ENCODE peak calls at places on chromosomes 6 and 20, in six cellular contexts. F, E, U, J, Q and V are unnamed samples. For H3K9me3, the result is how much of the 10 kb centered on the place peaks cover.

GRCh38 chr20:59214083-59214482 is 50.5 kb downstream of the ZNF831 start:
- DNase-seq in Q (no peak), F (no peak), E (no peak), J (no peak), U (no peak), V (no peak)

GRCh38 chr6:90294989-90295853 is 1.4 kb downstream of the BACH2 start:
- DNase-seq in F (no peak), E (peak), J (peak), U (peak), Q (peak), V (peak)

GRCh38 chr6:15689586-15690450 is 27.0 kb upstream of the DTNBP1 start:
- DNase-seq in E (no peak), J (no peak), F (no peak), Q (no peak), U (no peak), V (no peak)

GRCh38 chr20:555933-556332 is 12.3 kb upstream of the CSNK2A1 start:
- DNase-seq in U (no peak), F (no peak), Q (peak), E (no peak), J (peak), V (no peak)

GRCh38 chr6:1667012-1667804 is 57.5 kb downstream of the FOXC1 start:
- DNase-seq in E (no peak), F (no peak), U (no peak), J (no peak), Q (no peak), V (no peak)

GRCh38 chr20:62355527-62356142 is 11.5 kb downstream of the LAMA5 start:
- DNase-seq in E (no peak), U (no peak), Q (peak), F (no peak), J (no peak), V (no peak)

GRCh38 chr6:44926556-44926955 is 401.6 kb upstream of the RUNX2 start:
- DNase-seq in F (no peak), J (no peak), Q (no peak), U (no peak), E (no peak), V (no peak)

GRCh38 chr20:64224344-64225165 is 31.0 kb upstream of the PCMTD2 start:
- DNase-seq in E (no peak), U (no peak), J (no peak), Q (peak), F (no peak), V (no peak)

GRCh38 chr20:64103871-64104666 is 3.3 kb downstream of the NPBWR2 start:
- DNase-seq in Q (no peak), J (no peak), U (no peak), F (no peak), E (no peak), V (no peak)

GRCh38 chr20:62557425-62557824 is 81.6 kb upstream of the GATA5 start:
- DNase-seq in J (no peak), U (no peak), Q (no peak), E (no peak), F (no peak), V (no peak)

GRCh38 chr6:2818593-2818992 is 23.1 kb downstream of the SERPINB1 start:
- DNase-seq in F (no peak), E (no peak), U (no peak), J (peak), Q (no peak), V (no peak)

GRCh38 chr20:36847009-36847709 is 28.8 kb upstream of the TLDC2 start:
- DNase-seq in E (no peak), F (peak), Q (peak), J (no peak), U (no peak), V (no peak)

GRCh38 chr20:35561268-35561667 is 19.4 kb downstream of the ERGIC3 start:
- DNase-seq in E (no peak), U (no peak), Q (no peak), J (no peak), F (no peak), V (no peak)

GRCh38 chr6:88870728-88871330 is 92.6 kb downstream of the RNGTT start:
- DNase-seq in J (peak), E (no peak), U (peak), Q (no peak), F (no peak), V (peak)

GRCh38 chr20:20405619-20406018 is 37.7 kb downstream of the INSM1 start:
- DNase-seq in E (no peak), F (no peak), J (no peak), U (no peak), Q (no peak), V (no peak)

GRCh38 chr6:114445846-114446245 is 103.0 kb upstream of the HS3ST5 start:
- DNase-seq in J (no peak), Q (no peak), F (no peak), E (no peak), U (no peak), V (no peak)

GRCh38 chr6:19477563-19477962 is 359.6 kb upstream of the ID4 start:
- DNase-seq in Q (no peak), U (no peak), J (no peak), F (no peak), E (no peak), V (no peak)

GRCh38 chr6:157099912-157100593 is 223.3 kb downstream of the TMEM242 start:
- DNase-seq in J (no peak), F (no peak), Q (no peak), U (peak), E (peak), V (no peak)

GRCh38 chr6:118810420-118811027 is 83.4 kb upstream of the ASF1A start:
- DNase-seq in E (peak), F (no peak), U (peak), Q (no peak), J (no peak), V (peak)

GRCh38 chr6:111870054-111870750 is 3.0 kb downstream of the FYN start:
- DNase-seq in F (no peak), U (no peak), Q (no peak), E (no peak), J (no peak), V (no peak)

GRCh38 chr20:58626076-58626475 is 25.0 kb upstream of the STX16 start:
- DNase-seq in Q (no peak), U (no peak), J (no peak), E (no peak), F (no peak), V (no peak)

GRCh38 chr20:33846291-33846916 is 35.3 kb downstream of the CHMP4B start:
- DNase-seq in U (no peak), Q (no peak), F (no peak), J (no peak), E (no peak), V (no peak)

GRCh38 chr6:97440590-97441176 is 157.7 kb upstream of the MMS22L start:
- DNase-seq in J (no peak), U (no peak), Q (no peak), F (no peak), E (no peak), V (no peak)

GRCh38 chr6:35161776-35162607 is 20.9 kb upstream of the TCP11 start:
- DNase-seq in E (no peak), J (no peak), Q (no peak), U (no peak), F (no peak), V (no peak)

GRCh38 chr6:3749991-3750323 is 1.6 kb downstream of the PXDC1 start:
- DNase-seq in J (peak), Q (peak), F (peak), E (no peak), U (no peak), V (no peak)

GRCh38 chr6:138250513-138251247 is 32.4 kb upstream of the PBOV1 start:
- DNase-seq in J (no peak), Q (peak), F (no peak), U (no peak), E (no peak), V (no peak)

GRCh38 chr6:93516441-93516840 is 97.1 kb upstream of the EPHA7 start:
- DNase-seq in F (no peak), J (no peak), Q (no peak), E (no peak), U (no peak), V (no peak)

GRCh38 chr6:118921084-118921483 is 13.9 kb downstream of the MCM9 start:
- DNase-seq in F (no peak), E (no peak), U (no peak), J (no peak), Q (no peak), V (no peak)

GRCh38 chr20:46057856-46058655 is 29.0 kb downstream of the SLC12A5 start:
- DNase-seq in F (peak), Q (peak), E (no peak), J (peak), U (no peak), V (no peak)

GRCh38 chr6:14792118-14792955 is 453.5 kb upstream of the JARID2 start:
- DNase-seq in U (no peak), F (no peak), Q (no peak), J (peak), E (no peak), V (no peak)

GRCh38 chr20:62617711-62618483 is 24.4 kb upstream of the SLCO4A1 start:
- DNase-seq in U (no peak), F (no peak), Q (peak), J (no peak), E (no peak), V (no peak)

GRCh38 chr6:128710305-128710704 is 172.6 kb upstream of the LAMA2 start:
- DNase-seq in J (no peak), Q (no peak), E (no peak), U (no peak), F (no peak), V (no peak)

GRCh38 chr6:33248643-33248931 is 23.1 kb downstream of the VPS52 start:
- DNase-seq in Q (no peak), U (no peak), E (no peak), F (no peak), J (no peak), V (no peak)

GRCh38 chr6:4635666-4636065 is 140.5 kb upstream of the CDYL start:
- DNase-seq in Q (no peak), E (no peak), F (no peak), J (no peak), U (no peak), V (no peak)

GRCh38 chr6:129981598-129981997 is 36.8 kb upstream of the L3MBTL3 start:
- DNase-seq in F (no peak), J (no peak), E (no peak), U (no peak), Q (no peak), V (no peak)

GRCh38 chr6:99611148-99611547 is 4.5 kb downstream of the PRDM13 start:
- DNase-seq in J (no peak), F (no peak), E (no peak), U (no peak), Q (no peak), V (no peak)
- H3K9me3 ChIP-seq in J (under half), F (under half), E (under half), U (under half), Q (under half), V (under half)

GRCh38 chr20:3221398-3222226 is 12.3 kb downstream of the ITPA start:
- DNase-seq in U (no peak), Q (no peak), F (no peak), E (no peak), J (peak), V (no peak)
- H3K9me3 ChIP-seq in U (under half), Q (under half), F (under half), E (under half), J (under half), V (under half)

GRCh38 chr6:121641158-121641557 is 205.7 kb downstream of the GJA1 start:
- DNase-seq in U (no peak), J (no peak), E (no peak), F (no peak), Q (no peak), V (no peak)

GRCh38 chr6:121633309-121633708 is 197.9 kb downstream of the GJA1 start:
- DNase-seq in J (no peak), E (no peak), U (no peak), F (no peak), Q (no peak), V (no peak)

GRCh38 chr6:121630716-121631115 is 195.3 kb downstream of the GJA1 start:
- DNase-seq in U (no peak), Q (no peak), J (no peak), F (no peak), E (no peak), V (no peak)

GRCh38 chr6:121639041-121639440 is 203.6 kb downstream of the GJA1 start:
- DNase-seq in J (no peak), Q (no peak), F (no peak), U (no peak), E (no peak), V (no peak)

GRCh38 chr6:121635355-121635754 is 199.9 kb downstream of the GJA1 start:
- DNase-seq in F (no peak), Q (no peak), U (no peak), E (no peak), J (no peak), V (no peak)
- H3K9me3 ChIP-seq in F (under half), Q (under half), U (under half), E (under half), J (under half), V (under half)

GRCh38 chr6:170107606-170108222 is 183.2 kb downstream of the DLL1 start:
- DNase-seq in J (no peak), U (no peak), E (no peak), Q (no peak), F (no peak), V (no peak)
- H3K9me3 ChIP-seq in J (under half), U (under half), E (under half), Q (under half), F (under half), V (under half)

GRCh38 chr6:158293122-158293521 is 19.1 kb upstream of the TULP4 start:
- DNase-seq in Q (no peak), F (no peak), U (no peak), E (no peak), J (no peak), V (no peak)
- H3K9me3 ChIP-seq in Q (under half), F (under half), U (under half), E (under half), J (under half), V (under half)

GRCh38 chr6:164359441-164359840 is 944.9 kb downstream of the QKI start:
- DNase-seq in U (no peak), Q (no peak), J (no peak), E (no peak), F (no peak), V (no peak)

GRCh38 chr6:164356814-164357213 is 942.3 kb downstream of the QKI start:
- DNase-seq in J (no peak), Q (no peak), F (no peak), U (no peak), E (no peak), V (no peak)

GRCh38 chr6:164359036-164359435 is 944.5 kb downstream of the QKI start:
- DNase-seq in J (no peak), U (no peak), E (no peak), Q (no peak), F (no peak), V (no peak)
- H3K9me3 ChIP-seq in J (under half), U (under half), E (under half), Q (under half), F (under half), V (under half)